ENCODE peak calls at places on chromosomes 11 and 22, in six cellular contexts. W, P, I, E, U and G are unnamed samples.
A peak's percentile ranks its signal among the peaks of the same experiment; 100 is the strongest.

GRCh38 chr11:47332303-47332711 is 20.2 kb downstream of the MYBPC3 start:
- DNase-seq in W (no peak), P (no peak), I (no peak), E (no peak), U (no peak), G (peak; percentile 27)

GRCh38 chr22:49016909-49017768 is 810.5 kb downstream of the BRD1 start:
- DNase-seq in W (no peak), P (no peak), I (no peak), E (no peak), U (no peak), G (no peak)

GRCh38 chr22:19056951-19057401 is 65.2 kb downstream of the DGCR2 start:
- DNase-seq in W (no peak), P (no peak), I (no peak), E (no peak), U (no peak), G (no peak)

GRCh38 chr11:1879342-1879940 is 12.3 kb downstream of the PRR33 start:
- DNase-seq in W (no peak), P (no peak), I (no peak), E (no peak), U (no peak), G (peak; percentile 17)

GRCh38 chr11:47986742-47987141 is 6.4 kb downstream of the PTPRJ start:
- DNase-seq in W (no peak), P (no peak), I (peak; percentile 79), E (no peak), U (no peak), G (no peak)

GRCh38 chr22:44448271-44448780 is 49.7 kb downstream of the RTL6 start:
- DNase-seq in W (peak; percentile 83), P (peak; percentile 94), I (no peak), E (no peak), U (no peak), G (peak; percentile 49)

GRCh38 chr11:19691815-19692214 is 20.8 kb upstream of the NAV2 start:
- DNase-seq in W (no peak), P (no peak), I (no peak), E (no peak), U (no peak), G (no peak)

GRCh38 chr11:10385696-10386095 is 69.4 kb upstream of the AMPD3 start:
- DNase-seq in W (no peak), P (peak; percentile 49), I (no peak), E (no peak), U (no peak), G (no peak)

GRCh38 chr11:83166193-83166866 is 9.4 kb downstream of the PCF11 start:
- DNase-seq in W (no peak), P (no peak), I (no peak), E (no peak), U (no peak), G (no peak)

GRCh38 chr22:46104170-46104880 is 46.0 kb upstream of the PPARA start:
- DNase-seq in W (no peak), P (no peak), I (no peak), E (no peak), U (no peak), G (no peak)

GRCh38 chr11:73416711-73417265 is 40.6 kb downstream of the RELT start:
- DNase-seq in W (no peak), P (peak; percentile 39), I (no peak), E (no peak), U (no peak), G (no peak)
- TF ChIP-seq RAD21 in W (no peak), P (no peak), I (no peak), E (no peak), U (no peak), G (no peak)

GRCh38 chr11:11818529-11819121 is 23.1 kb upstream of the USP47 start:
- DNase-seq in W (no peak), P (no peak), I (no peak), E (no peak), U (no peak), G (no peak)

GRCh38 chr11:11817957-11818356 is 23.8 kb upstream of the USP47 start:
- DNase-seq in W (no peak), P (no peak), I (no peak), E (no peak), U (no peak), G (no peak)

GRCh38 chr11:11826260-11826659 is 15.5 kb upstream of the USP47 start:
- DNase-seq in W (no peak), P (no peak), I (no peak), E (no peak), U (no peak), G (no peak)

GRCh38 chr11:11822946-11823345 is 18.8 kb upstream of the USP47 start:
- DNase-seq in W (no peak), P (no peak), I (no peak), E (no peak), U (no peak), G (no peak)

DNA sequence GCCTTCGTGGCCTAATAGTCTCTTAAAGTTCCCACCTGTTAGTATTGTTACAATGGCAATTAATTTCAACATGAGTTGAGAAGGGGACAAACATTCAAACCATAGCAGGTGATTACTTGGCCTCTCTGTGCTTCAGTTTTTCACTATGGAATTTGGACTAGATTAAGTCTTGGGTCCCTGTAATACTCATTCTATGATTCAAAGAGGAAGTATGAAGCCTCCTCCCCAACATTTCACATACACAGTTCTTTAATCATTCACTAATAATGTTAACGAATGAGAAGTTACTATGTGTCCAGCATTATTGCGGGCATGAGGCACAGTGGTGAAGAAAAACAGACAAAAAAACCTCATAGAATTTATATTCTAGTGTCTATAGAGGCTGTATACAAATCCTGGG is 19.9 kb upstream of the USP47 start:
- DNase-seq in W (no peak), P (peak; percentile 53), I (no peak), E (no peak), U (no peak), G (no peak)
- TF ChIP-seq RAD21 in W (no peak), P (no peak), I (no peak), E (no peak), U (no peak), G (no peak)

GRCh38 chr11:134024420-134025085 is 44.3 kb upstream of the JAM3 start:
- DNase-seq in W (no peak), P (peak; percentile 36), I (no peak), E (no peak), U (no peak), G (no peak)
- TF ChIP-seq RAD21 in W (no peak), P (no peak), I (no peak), E (no peak), U (no peak), G (no peak)

GRCh38 chr11:9330387-9331384 is 16.3 kb upstream of the TMEM41B start:
- DNase-seq in W (no peak), P (peak; percentile 57), I (no peak), E (no peak), U (no peak), G (no peak)

GRCh38 chr11:9332655-9333054 is 18.3 kb upstream of the TMEM41B start:
- DNase-seq in W (no peak), P (no peak), I (no peak), E (no peak), U (no peak), G (no peak)
- TF ChIP-seq RAD21 in W (no peak), P (no peak), I (no peak), E (no peak), U (no peak), G (no peak)

DNA sequence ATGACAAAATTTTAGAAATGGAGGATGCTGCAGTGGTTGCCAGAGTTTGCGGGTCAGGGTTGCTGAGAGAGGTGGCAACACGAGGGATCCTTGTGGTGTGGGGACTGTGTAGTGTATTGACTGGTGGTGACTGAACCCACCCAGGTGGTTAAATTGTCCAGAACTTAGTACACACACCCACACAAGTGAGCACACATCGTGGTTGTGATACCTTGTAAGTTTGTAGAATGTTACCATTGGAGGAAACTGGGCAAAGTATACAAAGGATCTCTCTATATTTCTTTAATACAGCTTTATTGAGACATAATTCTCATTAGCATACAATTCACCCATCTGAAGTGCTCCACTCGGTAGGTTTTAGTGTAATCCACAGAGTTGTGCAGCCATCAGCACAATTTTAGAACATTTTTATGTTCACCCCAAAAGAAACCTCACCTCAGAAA is 56.1 kb downstream of the MED15 start:
- DNase-seq in W (no peak), P (no peak), I (no peak), E (no peak), U (no peak), G (no peak)
- TF ChIP-seq RAD21 in W (no peak), P (no peak), I (no peak), E (no peak), U (no peak), G (no peak)

DNA sequence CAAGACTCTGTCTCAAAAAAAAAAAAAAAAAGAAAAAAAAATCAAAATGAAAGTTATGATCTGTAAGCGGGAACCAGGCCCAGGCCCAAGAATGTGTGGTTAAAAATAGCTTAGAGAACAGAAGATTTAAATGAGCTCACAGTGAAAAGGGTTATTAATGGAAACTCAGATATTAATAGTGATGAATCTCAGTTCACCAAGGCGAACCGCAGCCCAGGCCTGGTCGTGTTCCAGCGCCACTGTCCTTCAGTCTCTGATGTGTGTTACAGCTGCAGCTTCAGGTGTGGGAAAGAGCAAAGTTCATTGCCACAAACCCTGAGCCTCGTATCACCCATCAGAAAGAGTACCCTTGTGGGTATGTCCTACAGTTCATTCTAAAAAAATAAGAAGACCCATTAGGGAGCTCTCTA is 107.1 kb downstream of the GAB2 start:
- DNase-seq in W (no peak), P (peak; percentile 35), I (no peak), E (peak; percentile 88), U (peak; percentile 77), G (no peak)
- TF ChIP-seq RAD21 in W (no peak), P (no peak), I (no peak), E (peak; percentile 16), U (no peak), G (no peak)